ENCODE peak calls at places on chromosomes 5 and 9, in five cellular contexts. A is NCI-H1417 treated with DMSO at 0.1 percent for 48 hours, O is hepatic stellate cell, J is posterior cingulate gyrus, U is osteocyte. D is an unnamed sample.

GRCh38 chr9:5790923-5791322 is 42.0 kb downstream of the ERMP1 start:
- DNase-seq in A (no peak), O (no peak), U (no peak), J (no peak), D (no peak)

GRCh38 chr9:95508242-95508967 is 8.4 kb downstream of the PTCH1 start:
- DNase-seq in A (no peak), O (no peak), U (no peak), J (no peak), D (no peak)

GRCh38 chr9:100428871-100429654 is 2.1 kb downstream of the MSANTD3 start:
- DNase-seq in U (no peak), J (no peak), O (peak), A (no peak), D (peak)

GRCh38 chr9:137800196-137801022 is 77.2 kb upstream of the CACNA1B start:
- DNase-seq in O (no peak), U (no peak), A (no peak), J (no peak), D (no peak)

GRCh38 chr9:4382722-4383317 is 83.0 kb upstream of the GLIS3 start:
- DNase-seq in J (no peak), O (peak), A (no peak), U (no peak), D (peak)

GRCh38 chr5:17396247-17396646 is 101.8 kb upstream of the TAF11L2 start:
- DNase-seq in J (no peak), O (no peak), U (no peak), A (no peak), D (no peak)

GRCh38 chr9:120971938-120972337 is 45.3 kb upstream of the TRAF1 start:
- DNase-seq in U (no peak), O (no peak), A (no peak), J (no peak), D (no peak)

GRCh38 chr9:137171149-137172063 is at the start of gene TMEM210:
- DNase-seq in J (no peak), A (no peak), O (no peak), U (no peak), D (no peak)

GRCh38 chr5:125093776-125094175 is 347.3 kb upstream of the ZNF608 start:
- DNase-seq in U (no peak), O (peak), J (no peak), A (no peak), D (peak)